ENCODE peak calls at places on chromosomes 1 and 21, in seven cellular contexts. Q is neural progenitor cell; T is endothelial cell; L is chondrocyte; P is IMR-90; A is fibroblast of gingiva; F is activated CD4-positive, alpha-beta memory T cell treated with anti-CD3 and anti-CD28 coated beads, Interleukin-2, amount 10 ng/mL, durations not matched to agents 7 days and 5 days. Y is an unnamed sample.

GRCh38 chr21:45320261-45320990 is 32.7 kb upstream of the POFUT2 start:
- DNase-seq in Q (no peak), T (no peak), L (peak; percentile 89), P (no peak), A (no peak), F (no peak), Y (no peak)

GRCh38 chr1:205451202-205451601 is 4.6 kb downstream of the BLACAT1 start:
- DNase-seq in Q (peak; percentile 81), T (no peak), L (no peak), P (no peak), A (no peak), F (no peak), Y (no peak)

GRCh38 chr1:181541947-181542346 is 58.6 kb downstream of the CACNA1E start:
- DNase-seq in Q (no peak), T (no peak), L (no peak), P (peak; percentile 4), A (no peak), F (no peak), Y (no peak)

GRCh38 chr1:230542054-230542453 is 100.2 kb upstream of the COG2 start:
- DNase-seq in Q (no peak), T (no peak), L (no peak), P (no peak), A (no peak), F (peak; percentile 65), Y (no peak)

GRCh38 chr1:98323396-98323795 is 338.1 kb upstream of the SNX7 start:
- DNase-seq in Q (no peak), T (no peak), L (no peak), P (peak; percentile 82), A (peak; percentile 94), F (no peak), Y (no peak)

GRCh38 chr1:65265296-65266271 is 43.8 kb upstream of the DNAJC6 start:
- DNase-seq in Q (peak; percentile 89), T (peak; percentile 58), L (no peak), P (no peak), A (peak; percentile 51), F (peak; percentile 55), Y (peak; percentile 47)

GRCh38 chr1:215793210-215793609 is 226.1 kb downstream of the KCTD3 start:
- DNase-seq in Q (no peak), T (no peak), L (no peak), P (peak; percentile 94), A (peak; percentile 76), F (no peak), Y (no peak)

GRCh38 chr1:226497991-226498689 is 50.4 kb upstream of the STUM start:
- DNase-seq in Q (peak; percentile 56), T (no peak), L (no peak), P (no peak), A (no peak), F (no peak), Y (no peak)

GRCh38 chr21:45004059-45004422 is 64.2 kb downstream of the SLX9 start:
- DNase-seq in Q (no peak), T (no peak), L (peak; percentile 82), P (no peak), A (no peak), F (no peak), Y (no peak)

GRCh38 chr1:207748737-207749528 is 2.9 kb upstream of the CD46 start:
- DNase-seq in Q (no peak), T (no peak), L (no peak), P (no peak), A (no peak), F (no peak), Y (no peak)

GRCh38 chr1:215637041-215637573 is 70.0 kb downstream of the KCTD3 start:
- DNase-seq in Q (no peak), T (no peak), L (no peak), P (peak; percentile 94), A (peak; percentile 89), F (no peak), Y (no peak)

GRCh38 chr1:155983191-155984023 is 5.1 kb upstream of the ARHGEF2 start:
- DNase-seq in Q (peak; percentile 45), T (no peak), L (no peak), P (peak; percentile 99), A (peak; percentile 97), F (no peak), Y (no peak)

GRCh38 chr1:157081717-157082116 is 17.9 kb downstream of the ETV3L start:
- DNase-seq in Q (no peak), T (no peak), L (no peak), P (no peak), A (no peak), F (no peak), Y (no peak)

GRCh38 chr1:234368320-234369032 is 4.8 kb upstream of the COA6 start:
- DNase-seq in Q (no peak), T (no peak), L (no peak), P (no peak), A (no peak), F (peak; percentile 44), Y (no peak)

GRCh38 chr1:93847811-93848288 is 31.2 kb downstream of the DNTTIP2 start:
- DNase-seq in Q (peak; percentile 86), T (peak; percentile 59), L (peak; percentile 86), P (peak; percentile 60), A (peak; percentile 64), F (peak; percentile 70), Y (peak; percentile 72)

GRCh38 chr1:201828451-201828819 is 522 bp upstream of the IPO9 start:
- DNase-seq in Q (no peak), T (no peak), L (no peak), P (peak; percentile 35), A (no peak), F (no peak), Y (no peak)

GRCh38 chr1:244757091-244757939 is 78.1 kb upstream of the COX20 start:
- DNase-seq in Q (no peak), T (no peak), L (no peak), P (peak; percentile 34), A (no peak), F (no peak), Y (no peak)

GRCh38 chr1:230066466-230067404 is at the start of gene GALNT2:
- DNase-seq in Q (peak; percentile 98), T (peak; percentile 90), L (no peak), P (peak; percentile 79), A (peak; percentile 84), F (peak; percentile 90), Y (peak; percentile 91)

GRCh38 chr1:13930151-13930550 is 230.2 kb downstream of the PRDM2 start:
- DNase-seq in Q (peak; percentile 21), T (peak; percentile 28), L (no peak), P (no peak), A (no peak), F (peak; percentile 34), Y (no peak)

GRCh38 chr21:38440746-38441145 is 57.5 kb downstream of the ERG start:
- DNase-seq in Q (peak; percentile 48), T (no peak), L (no peak), P (peak; percentile 80), A (no peak), F (no peak), Y (no peak)

GRCh38 chr1:167984886-167985489 is 48.1 kb upstream of the MPC2 start:
- DNase-seq in Q (no peak), T (no peak), L (no peak), P (no peak), A (no peak), F (no peak), Y (no peak)

GRCh38 chr1:112754116-112754628 is 39.0 kb upstream of the PPM1J start:
- DNase-seq in Q (no peak), T (no peak), L (no peak), P (no peak), A (no peak), F (no peak), Y (no peak)

GRCh38 chr1:32754282-32755097 is 51.9 kb upstream of the SYNC start:
- DNase-seq in Q (peak; percentile 93), T (no peak), L (no peak), P (peak; percentile 42), A (peak; percentile 12), F (peak; percentile 28), Y (peak; percentile 41)

GRCh38 chr1:193241132-193241827 is 54.9 kb upstream of the B3GALT2 start:
- DNase-seq in Q (no peak), T (no peak), L (no peak), P (no peak), A (no peak), F (peak; percentile 79), Y (no peak)

GRCh38 chr1:32303997-32304622 is 12.2 kb downstream of the HDAC1 start:
- DNase-seq in Q (no peak), T (no peak), L (no peak), P (peak; percentile 74), A (no peak), F (no peak), Y (no peak)

GRCh38 chr1:97870574-97870973 is 50.3 kb downstream of the DPYD start:
- DNase-seq in Q (peak; percentile 37), T (no peak), L (no peak), P (no peak), A (no peak), F (no peak), Y (no peak)

GRCh38 chr1:167926486-167926997 is 9.9 kb upstream of the DCAF6 start:
- DNase-seq in Q (peak; percentile 18), T (no peak), L (no peak), P (no peak), A (no peak), F (no peak), Y (no peak)

GRCh38 chr21:28294046-28294445 is 698.6 kb downstream of the LTN1 start:
- DNase-seq in Q (no peak), T (no peak), L (no peak), P (peak; percentile 72), A (no peak), F (no peak), Y (no peak)

GRCh38 chr1:100187912-100188311 is 9.9 kb upstream of the LRRC39 start:
- DNase-seq in Q (no peak), T (no peak), L (no peak), P (peak; percentile 26), A (peak; percentile 82), F (no peak), Y (no peak)